ENCODE peak calls at places on chromosomes 5 and 9, in ten cellular contexts. One of them, this sample, is unnamed.

GRCh38 chr5:43401827-43402226 is 10.4 kb downstream of the CCL28 start:
- DNase-seq in fibroblast of pulmonary artery: peak
- DNase-seq in fibroblast of villous mesenchyme: no peak
- DNase-seq in psoas muscle: no peak
- DNase-seq in astrocyte: no peak
- DNase-seq in activated CD8-positive, alpha-beta T cell treated with anti-CD3 and anti-CD28 coated beads for 36 hours: no peak
- DNase-seq in endothelial cell of umbilical vein: no peak
- DNase-seq in fibroblast of mammary gland: peak
- DNase-seq in epithelial cell of esophagus: no peak
- DNase-seq in Calu3: peak
- DNase-seq in this sample: peak

GRCh38 chr9:70932097-70932496 is 189.3 kb downstream of the TRPM3 start:
- DNase-seq in psoas muscle: no peak
- DNase-seq in fibroblast of mammary gland: no peak
- DNase-seq in activated CD8-positive, alpha-beta T cell treated with anti-CD3 and anti-CD28 coated beads for 36 hours: no peak
- DNase-seq in fibroblast of villous mesenchyme: no peak
- DNase-seq in epithelial cell of esophagus: no peak
- DNase-seq in Calu3: no peak
- DNase-seq in fibroblast of pulmonary artery: no peak
- DNase-seq in endothelial cell of umbilical vein: no peak
- DNase-seq in astrocyte: no peak
- DNase-seq in this sample: no peak

GRCh38 chr9:21110708-21111576 is 30.7 kb downstream of the IFNW1 start:
- DNase-seq in fibroblast of villous mesenchyme: peak
- DNase-seq in fibroblast of mammary gland: peak
- DNase-seq in Calu3: peak
- DNase-seq in fibroblast of pulmonary artery: peak
- DNase-seq in epithelial cell of esophagus: peak
- DNase-seq in astrocyte: peak
- DNase-seq in endothelial cell of umbilical vein: peak
- DNase-seq in psoas muscle: no peak
- DNase-seq in activated CD8-positive, alpha-beta T cell treated with anti-CD3 and anti-CD28 coated beads for 36 hours: peak
- DNase-seq in this sample: peak

GRCh38 chr5:110738812-110739651 is at the start of gene SLC25A46:
- DNase-seq in psoas muscle: peak
- DNase-seq in fibroblast of mammary gland: peak
- DNase-seq in endothelial cell of umbilical vein: peak
- DNase-seq in fibroblast of villous mesenchyme: peak
- DNase-seq in epithelial cell of esophagus: peak
- DNase-seq in fibroblast of pulmonary artery: peak
- DNase-seq in activated CD8-positive, alpha-beta T cell treated with anti-CD3 and anti-CD28 coated beads for 36 hours: peak
- DNase-seq in Calu3: peak
- DNase-seq in astrocyte: peak
- DNase-seq in this sample: peak

GRCh38 chr5:181241393-181241975 is 2.2 kb downstream of the RACK1 start:
- DNase-seq in psoas muscle: peak
- DNase-seq in astrocyte: peak
- DNase-seq in activated CD8-positive, alpha-beta T cell treated with anti-CD3 and anti-CD28 coated beads for 36 hours: peak
- DNase-seq in fibroblast of villous mesenchyme: peak
- DNase-seq in fibroblast of pulmonary artery: peak
- DNase-seq in epithelial cell of esophagus: peak
- DNase-seq in endothelial cell of umbilical vein: peak
- DNase-seq in Calu3: no peak
- DNase-seq in fibroblast of mammary gland: peak
- DNase-seq in this sample: peak

GRCh38 chr9:94767331-94768099 is 41.0 kb downstream of the AOPEP start:
- DNase-seq in astrocyte: peak
- DNase-seq in psoas muscle: no peak
- DNase-seq in fibroblast of mammary gland: peak
- DNase-seq in endothelial cell of umbilical vein: no peak
- DNase-seq in activated CD8-positive, alpha-beta T cell treated with anti-CD3 and anti-CD28 coated beads for 36 hours: no peak
- DNase-seq in fibroblast of pulmonary artery: peak
- DNase-seq in Calu3: no peak
- DNase-seq in fibroblast of villous mesenchyme: no peak
- DNase-seq in epithelial cell of esophagus: peak
- DNase-seq in this sample: peak

GRCh38 chr9:116566677-116567488 is 120.2 kb upstream of the TRIM32 start:
- DNase-seq in fibroblast of pulmonary artery: peak
- DNase-seq in fibroblast of villous mesenchyme: no peak
- DNase-seq in astrocyte: peak
- DNase-seq in Calu3: peak
- DNase-seq in psoas muscle: no peak
- DNase-seq in activated CD8-positive, alpha-beta T cell treated with anti-CD3 and anti-CD28 coated beads for 36 hours: no peak
- DNase-seq in fibroblast of mammary gland: peak
- DNase-seq in epithelial cell of esophagus: peak
- DNase-seq in endothelial cell of umbilical vein: no peak
- DNase-seq in this sample: peak

GRCh38 chr5:142506756-142507155 is 179.1 kb downstream of the FGF1 start:
- DNase-seq in fibroblast of villous mesenchyme: no peak
- DNase-seq in endothelial cell of umbilical vein: no peak
- DNase-seq in fibroblast of mammary gland: peak
- DNase-seq in Calu3: no peak
- DNase-seq in activated CD8-positive, alpha-beta T cell treated with anti-CD3 and anti-CD28 coated beads for 36 hours: no peak
- DNase-seq in epithelial cell of esophagus: peak
- DNase-seq in fibroblast of pulmonary artery: peak
- DNase-seq in psoas muscle: no peak
- DNase-seq in astrocyte: no peak
- DNase-seq in this sample: peak

GRCh38 chr9:109258619-109259321 is 62.1 kb downstream of the EPB41L4B start:
- DNase-seq in fibroblast of villous mesenchyme: no peak
- DNase-seq in astrocyte: no peak
- DNase-seq in activated CD8-positive, alpha-beta T cell treated with anti-CD3 and anti-CD28 coated beads for 36 hours: no peak
- DNase-seq in fibroblast of pulmonary artery: no peak
- DNase-seq in epithelial cell of esophagus: no peak
- DNase-seq in Calu3: no peak
- DNase-seq in fibroblast of mammary gland: no peak
- DNase-seq in endothelial cell of umbilical vein: no peak
- DNase-seq in psoas muscle: no peak
- DNase-seq in this sample: no peak

GRCh38 chr5:133063965-133064364 is 12.2 kb downstream of the HSPA4 start:
- DNase-seq in activated CD8-positive, alpha-beta T cell treated with anti-CD3 and anti-CD28 coated beads for 36 hours: no peak
- DNase-seq in astrocyte: peak
- DNase-seq in fibroblast of mammary gland: peak
- DNase-seq in fibroblast of pulmonary artery: no peak
- DNase-seq in fibroblast of villous mesenchyme: no peak
- DNase-seq in endothelial cell of umbilical vein: no peak
- DNase-seq in psoas muscle: no peak
- DNase-seq in Calu3: peak
- DNase-seq in epithelial cell of esophagus: peak
- DNase-seq in this sample: no peak

GRCh38 chr9:97397220-97397619 is 14.7 kb upstream of the TDRD7 start:
- DNase-seq in epithelial cell of esophagus: no peak
- DNase-seq in endothelial cell of umbilical vein: no peak
- DNase-seq in psoas muscle: no peak
- DNase-seq in astrocyte: peak
- DNase-seq in activated CD8-positive, alpha-beta T cell treated with anti-CD3 and anti-CD28 coated beads for 36 hours: peak
- DNase-seq in fibroblast of mammary gland: peak
- DNase-seq in fibroblast of villous mesenchyme: no peak
- DNase-seq in fibroblast of pulmonary artery: no peak
- DNase-seq in Calu3: no peak
- DNase-seq in this sample: no peak

GRCh38 chr9:22446589-22446949 is at the start of gene DMRTA1:
- DNase-seq in astrocyte: peak
- DNase-seq in fibroblast of mammary gland: peak
- DNase-seq in fibroblast of pulmonary artery: peak
- DNase-seq in fibroblast of villous mesenchyme: peak
- DNase-seq in Calu3: peak
- DNase-seq in psoas muscle: peak
- DNase-seq in endothelial cell of umbilical vein: peak
- DNase-seq in activated CD8-positive, alpha-beta T cell treated with anti-CD3 and anti-CD28 coated beads for 36 hours: peak
- DNase-seq in epithelial cell of esophagus: peak
- DNase-seq in this sample: peak

GRCh38 chr5:96855041-96855872 is 21.0 kb upstream of the ERAP2 start:
- DNase-seq in fibroblast of mammary gland: peak
- DNase-seq in fibroblast of villous mesenchyme: peak
- DNase-seq in endothelial cell of umbilical vein: no peak
- DNase-seq in astrocyte: peak
- DNase-seq in epithelial cell of esophagus: no peak
- DNase-seq in fibroblast of pulmonary artery: peak
- DNase-seq in activated CD8-positive, alpha-beta T cell treated with anti-CD3 and anti-CD28 coated beads for 36 hours: no peak
- DNase-seq in psoas muscle: no peak
- DNase-seq in Calu3: no peak
- DNase-seq in this sample: peak

GRCh38 chr5:7629559-7629958 is 221.4 kb downstream of the CFAP90 start:
- DNase-seq in psoas muscle: no peak
- DNase-seq in fibroblast of villous mesenchyme: no peak
- DNase-seq in Calu3: no peak
- DNase-seq in fibroblast of mammary gland: no peak
- DNase-seq in activated CD8-positive, alpha-beta T cell treated with anti-CD3 and anti-CD28 coated beads for 36 hours: no peak
- DNase-seq in endothelial cell of umbilical vein: no peak
- DNase-seq in fibroblast of pulmonary artery: no peak
- DNase-seq in epithelial cell of esophagus: no peak
- DNase-seq in astrocyte: no peak
- DNase-seq in this sample: no peak

GRCh38 chr9:18320046-18320445 is 153.9 kb upstream of the ADAMTSL1 start:
- DNase-seq in astrocyte: no peak
- DNase-seq in activated CD8-positive, alpha-beta T cell treated with anti-CD3 and anti-CD28 coated beads for 36 hours: no peak
- DNase-seq in fibroblast of mammary gland: peak
- DNase-seq in fibroblast of pulmonary artery: peak
- DNase-seq in fibroblast of villous mesenchyme: no peak
- DNase-seq in Calu3: no peak
- DNase-seq in psoas muscle: no peak
- DNase-seq in epithelial cell of esophagus: no peak
- DNase-seq in endothelial cell of umbilical vein: peak
- DNase-seq in this sample: peak

GRCh38 chr5:149845601-149846000 is 99.0 kb downstream of the PDE6A start:
- DNase-seq in fibroblast of mammary gland: no peak
- DNase-seq in psoas muscle: no peak
- DNase-seq in fibroblast of villous mesenchyme: no peak
- DNase-seq in astrocyte: no peak
- DNase-seq in activated CD8-positive, alpha-beta T cell treated with anti-CD3 and anti-CD28 coated beads for 36 hours: no peak
- DNase-seq in endothelial cell of umbilical vein: no peak
- DNase-seq in Calu3: no peak
- DNase-seq in epithelial cell of esophagus: no peak
- DNase-seq in fibroblast of pulmonary artery: no peak
- DNase-seq in this sample: no peak

GRCh38 chr9:98547606-98548005 is 161.1 kb downstream of the GABBR2 start:
- DNase-seq in fibroblast of mammary gland: no peak
- DNase-seq in Calu3: no peak
- DNase-seq in psoas muscle: no peak
- DNase-seq in fibroblast of pulmonary artery: no peak
- DNase-seq in fibroblast of villous mesenchyme: no peak
- DNase-seq in endothelial cell of umbilical vein: no peak
- DNase-seq in astrocyte: no peak
- DNase-seq in activated CD8-positive, alpha-beta T cell treated with anti-CD3 and anti-CD28 coated beads for 36 hours: no peak
- DNase-seq in epithelial cell of esophagus: no peak
- DNase-seq in this sample: no peak

GRCh38 chr5:171369898-171370297 is 17.8 kb upstream of the NPM1 start:
- DNase-seq in fibroblast of villous mesenchyme: no peak
- DNase-seq in Calu3: no peak
- DNase-seq in astrocyte: no peak
- DNase-seq in endothelial cell of umbilical vein: no peak
- DNase-seq in psoas muscle: no peak
- DNase-seq in activated CD8-positive, alpha-beta T cell treated with anti-CD3 and anti-CD28 coated beads for 36 hours: no peak
- DNase-seq in fibroblast of mammary gland: no peak
- DNase-seq in epithelial cell of esophagus: no peak
- DNase-seq in fibroblast of pulmonary artery: no peak
- DNase-seq in this sample: no peak

GRCh38 chr9:93164085-93164484 is 19.9 kb upstream of the WNK2 start:
- DNase-seq in fibroblast of pulmonary artery: no peak
- DNase-seq in Calu3: no peak
- DNase-seq in epithelial cell of esophagus: no peak
- DNase-seq in psoas muscle: no peak
- DNase-seq in endothelial cell of umbilical vein: no peak
- DNase-seq in activated CD8-positive, alpha-beta T cell treated with anti-CD3 and anti-CD28 coated beads for 36 hours: no peak
- DNase-seq in fibroblast of villous mesenchyme: no peak
- DNase-seq in astrocyte: no peak
- DNase-seq in fibroblast of mammary gland: no peak
- DNase-seq in this sample: no peak
- TF ChIP-seq CTCF in fibroblast of pulmonary artery: no peak
- TF ChIP-seq CTCF in Calu3: no peak
- TF ChIP-seq CTCF in epithelial cell of esophagus: no peak
- TF ChIP-seq CTCF in psoas muscle: no peak
- TF ChIP-seq CTCF in endothelial cell of umbilical vein: no peak
- TF ChIP-seq CTCF in activated CD8-positive, alpha-beta T cell treated with anti-CD3 and anti-CD28 coated beads for 36 hours: no peak
- TF ChIP-seq CTCF in fibroblast of villous mesenchyme: no peak
- TF ChIP-seq CTCF in astrocyte: no peak
- TF ChIP-seq CTCF in fibroblast of mammary gland: no peak
- TF ChIP-seq CTCF in this sample: no peak

GRCh38 chr9:2228132-2228531 is 213.0 kb downstream of the SMARCA2 start:
- DNase-seq in Calu3: peak
- DNase-seq in fibroblast of villous mesenchyme: peak
- DNase-seq in fibroblast of pulmonary artery: no peak
- DNase-seq in epithelial cell of esophagus: no peak
- DNase-seq in endothelial cell of umbilical vein: peak
- DNase-seq in psoas muscle: peak
- DNase-seq in astrocyte: no peak
- DNase-seq in activated CD8-positive, alpha-beta T cell treated with anti-CD3 and anti-CD28 coated beads for 36 hours: peak
- DNase-seq in fibroblast of mammary gland: peak
- DNase-seq in this sample: no peak
- TF ChIP-seq CTCF in Calu3: no peak
- TF ChIP-seq CTCF in fibroblast of villous mesenchyme: peak
- TF ChIP-seq CTCF in fibroblast of pulmonary artery: peak
- TF ChIP-seq CTCF in epithelial cell of esophagus: peak
- TF ChIP-seq CTCF in endothelial cell of umbilical vein: peak
- TF ChIP-seq CTCF in psoas muscle: peak
- TF ChIP-seq CTCF in astrocyte: peak
- TF ChIP-seq CTCF in activated CD8-positive, alpha-beta T cell treated with anti-CD3 and anti-CD28 coated beads for 36 hours: peak
- TF ChIP-seq CTCF in fibroblast of mammary gland: peak
- TF ChIP-seq CTCF in this sample: no peak

DNA sequence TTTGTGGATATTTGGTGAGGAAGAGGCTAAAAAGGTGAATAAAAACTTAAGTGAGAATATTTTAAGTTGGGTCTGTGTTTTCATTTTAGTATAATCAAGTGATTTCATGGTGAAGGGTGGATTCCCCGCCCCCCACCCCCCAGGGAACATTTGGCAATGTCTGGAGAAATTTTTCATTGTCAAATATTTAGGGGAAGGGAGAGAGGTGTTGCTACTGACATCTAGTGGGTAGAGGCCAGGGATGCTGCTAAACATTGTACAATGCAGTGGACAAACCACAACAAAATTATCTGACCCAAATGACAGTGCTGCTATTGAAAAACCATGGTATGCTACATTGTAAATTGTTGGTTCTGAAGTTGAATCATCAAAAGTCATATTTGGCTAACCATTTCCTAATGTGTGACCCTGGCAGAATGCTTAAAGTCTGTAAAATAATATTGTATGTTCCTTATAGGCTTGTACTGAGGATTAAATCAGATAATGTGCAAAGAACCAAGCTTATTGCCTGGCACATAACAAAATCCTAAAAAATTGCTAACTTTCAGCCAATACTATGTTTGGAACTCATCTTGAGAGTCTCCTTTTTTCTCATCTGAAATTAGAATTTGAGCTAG is 5.6 kb downstream of the C5orf24 start:
- DNase-seq in Calu3: peak
- DNase-seq in epithelial cell of esophagus: peak
- DNase-seq in astrocyte: peak
- DNase-seq in psoas muscle: no peak
- DNase-seq in activated CD8-positive, alpha-beta T cell treated with anti-CD3 and anti-CD28 coated beads for 36 hours: no peak
- DNase-seq in fibroblast of mammary gland: peak
- DNase-seq in endothelial cell of umbilical vein: peak
- DNase-seq in fibroblast of pulmonary artery: peak
- DNase-seq in fibroblast of villous mesenchyme: peak
- DNase-seq in this sample: peak
- TF ChIP-seq CTCF in Calu3: no peak
- TF ChIP-seq CTCF in epithelial cell of esophagus: peak
- TF ChIP-seq CTCF in astrocyte: peak
- TF ChIP-seq CTCF in psoas muscle: peak
- TF ChIP-seq CTCF in activated CD8-positive, alpha-beta T cell treated with anti-CD3 and anti-CD28 coated beads for 36 hours: peak
- TF ChIP-seq CTCF in fibroblast of mammary gland: peak
- TF ChIP-seq CTCF in endothelial cell of umbilical vein: peak
- TF ChIP-seq CTCF in fibroblast of pulmonary artery: peak
- TF ChIP-seq CTCF in fibroblast of villous mesenchyme: peak
- TF ChIP-seq CTCF in this sample: peak

GRCh38 chr9:4741365-4742031 is 496 bp upstream of the AK3 start:
- DNase-seq in epithelial cell of esophagus: peak
- DNase-seq in fibroblast of mammary gland: peak
- DNase-seq in fibroblast of pulmonary artery: peak
- DNase-seq in activated CD8-positive, alpha-beta T cell treated with anti-CD3 and anti-CD28 coated beads for 36 hours: no peak
- DNase-seq in endothelial cell of umbilical vein: peak
- DNase-seq in psoas muscle: no peak
- DNase-seq in fibroblast of villous mesenchyme: peak
- DNase-seq in Calu3: no peak
- DNase-seq in astrocyte: no peak
- DNase-seq in this sample: peak
- TF ChIP-seq CTCF in epithelial cell of esophagus: no peak
- TF ChIP-seq CTCF in fibroblast of mammary gland: no peak
- TF ChIP-seq CTCF in fibroblast of pulmonary artery: no peak
- TF ChIP-seq CTCF in activated CD8-positive, alpha-beta T cell treated with anti-CD3 and anti-CD28 coated beads for 36 hours: no peak
- TF ChIP-seq CTCF in endothelial cell of umbilical vein: no peak
- TF ChIP-seq CTCF in psoas muscle: no peak
- TF ChIP-seq CTCF in fibroblast of villous mesenchyme: no peak
- TF ChIP-seq CTCF in Calu3: no peak
- TF ChIP-seq CTCF in astrocyte: no peak
- TF ChIP-seq CTCF in this sample: no peak